ENCODE peak calls at places on chromosomes 5 and 9, in five cellular contexts. L is stimulated activated naive CD8-positive, alpha-beta T cell treated with anti-CD3 and anti-CD28 coated beads, Interleukin-15, Interleukin-2, amounts not matched to agents 100 U/mL and 50 U/mL, for 24 hours; E is central memory CD8-positive, alpha-beta T cell; W is pancreas; Z is A549. O is an unnamed sample.

GRCh38 chr5:132586063-132586462 is 29.3 kb downstream of the RAD50 start:
- ATAC-seq in E (no peak), W (no peak), Z (no peak), L (no peak), O (no peak)

GRCh38 chr9:88312070-88312469 is 76.2 kb upstream of the SPIN1 start:
- ATAC-seq in Z (no peak), E (no peak), L (peak), W (no peak), O (no peak)

GRCh38 chr5:83025690-83026472 is 51.3 kb downstream of the TMEM167A start:
- ATAC-seq in E (no peak), L (no peak), W (no peak), Z (no peak), O (no peak)

GRCh38 chr5:80990527-80990926 is 30.4 kb downstream of the RASGRF2 start:
- ATAC-seq in W (no peak), Z (no peak), E (no peak), L (no peak), O (no peak)

GRCh38 chr9:3936520-3937235 is 363.2 kb downstream of the GLIS3 start:
- ATAC-seq in L (no peak), E (no peak), W (peak), Z (no peak), O (no peak)

GRCh38 chr9:81666123-81666522 is 23.2 kb downstream of the TLE1 start:
- ATAC-seq in L (no peak), Z (peak), W (no peak), E (no peak), O (no peak)

GRCh38 chr5:81989204-81989603 is 17.4 kb downstream of the ATG10 start:
- ATAC-seq in W (no peak), E (no peak), Z (no peak), L (no peak), O (no peak)

GRCh38 chr5:131749723-131750470 is 46.9 kb downstream of the FNIP1 start:
- ATAC-seq in L (no peak), E (no peak), W (no peak), Z (no peak), O (no peak)

GRCh38 chr9:72309366-72310133 is 55.5 kb downstream of the ZFAND5 start:
- ATAC-seq in L (no peak), Z (no peak), E (no peak), W (no peak), O (no peak)

GRCh38 chr9:17635115-17635890 is 56.4 kb downstream of the SH3GL2 start:
- ATAC-seq in Z (no peak), E (no peak), W (no peak), L (no peak), O (no peak)

GRCh38 chr9:17742065-17742464 is 163.2 kb downstream of the SH3GL2 start:
- ATAC-seq in E (no peak), Z (peak), W (no peak), L (no peak), O (no peak)

GRCh38 chr9:22237497-22238363 is 208.9 kb upstream of the DMRTA1 start:
- ATAC-seq in Z (peak), L (peak), W (peak), E (no peak), O (peak)

GRCh38 chr9:71719585-71719984 is 48.7 kb downstream of the CEMIP2 start:
- ATAC-seq in W (peak), L (no peak), E (no peak), Z (no peak), O (peak)

GRCh38 chr5:68406344-68406743 is 190.8 kb downstream of the PIK3R1 start:
- ATAC-seq in L (peak), E (no peak), Z (no peak), W (no peak), O (no peak)

GRCh38 chr5:122384612-122385180 is 72.7 kb downstream of the SNCAIP start:
- ATAC-seq in E (no peak), L (no peak), Z (no peak), W (no peak), O (no peak)

GRCh38 chr5:74866653-74867162 is 521 bp upstream of the FAM169A start:
- ATAC-seq in L (peak), E (peak), W (peak), Z (peak), O (peak)

GRCh38 chr5:145685417-145685816 is 149.7 kb downstream of the PRELID2 start:
- ATAC-seq in W (no peak), E (no peak), Z (no peak), L (peak), O (no peak)

GRCh38 chr5:134289509-134290113 is 63.7 kb upstream of the PPP2CA start:
- ATAC-seq in L (peak), Z (peak), E (no peak), W (peak), O (peak)

GRCh38 chr9:110256392-110257096 is at the start of gene TXN:
- ATAC-seq in L (peak), Z (peak), W (peak), E (peak), O (peak)

GRCh38 chr9:88313364-88314220 is 74.7 kb upstream of the SPIN1 start:
- ATAC-seq in W (no peak), Z (no peak), E (no peak), L (peak), O (no peak)

GRCh38 chr9:112308576-112308975 is 24.8 kb downstream of the PTBP3 start:
- ATAC-seq in Z (peak), L (no peak), E (no peak), W (peak), O (no peak)

GRCh38 chr5:54691644-54692043 is 174.1 kb downstream of the SNX18 start:
- ATAC-seq in Z (no peak), E (no peak), W (no peak), L (no peak), O (no peak)